ENCODE peak calls at places on chromosomes 5 and 9, in seven cellular contexts. One of them, this sample, is unnamed.
A peak's percentile ranks its signal among the peaks of the same experiment; 100 is the strongest.

GRCh38 chr5:164207646-164208045 is 702.2 kb downstream of the MAT2B start:
- DNase-seq in HEK293T: no peak
- DNase-seq in IMR-90: no peak
- DNase-seq in SK-N-SH: no peak
- DNase-seq in cardiac muscle cell: no peak
- DNase-seq in NAMALWA: no peak
- DNase-seq in NCI-H2029: no peak
- DNase-seq in this sample: no peak

GRCh38 chr9:113795811-113796392 is 80.2 kb upstream of the ZNF618 start:
- DNase-seq in HEK293T: no peak
- DNase-seq in IMR-90: no peak
- DNase-seq in SK-N-SH: no peak
- DNase-seq in cardiac muscle cell: no peak
- DNase-seq in NAMALWA: no peak
- DNase-seq in NCI-H2029: no peak
- DNase-seq in this sample: no peak

GRCh38 chr5:651296-652022 is 39.3 kb downstream of the CEP72 start:
- DNase-seq in HEK293T: no peak
- DNase-seq in IMR-90: no peak
- DNase-seq in SK-N-SH: peak; percentile 9
- DNase-seq in cardiac muscle cell: no peak
- DNase-seq in NAMALWA: no peak
- DNase-seq in NCI-H2029: no peak
- DNase-seq in this sample: no peak

GRCh38 chr5:173612948-173613347 is 3.5 kb downstream of the BOD1 start:
- DNase-seq in HEK293T: no peak
- DNase-seq in IMR-90: peak; percentile 77
- DNase-seq in SK-N-SH: no peak
- DNase-seq in cardiac muscle cell: peak; percentile 57
- DNase-seq in NAMALWA: no peak
- DNase-seq in NCI-H2029: no peak
- DNase-seq in this sample: no peak

GRCh38 chr9:14209399-14209990 is 104.4 kb downstream of the NFIB start:
- DNase-seq in HEK293T: peak; percentile 32
- DNase-seq in IMR-90: no peak
- DNase-seq in SK-N-SH: peak; percentile 24
- DNase-seq in cardiac muscle cell: no peak
- DNase-seq in NAMALWA: no peak
- DNase-seq in NCI-H2029: no peak
- DNase-seq in this sample: no peak

GRCh38 chr5:137492321-137492720 is 6.8 kb downstream of the SPOCK1 start:
- DNase-seq in HEK293T: no peak
- DNase-seq in IMR-90: peak; percentile 77
- DNase-seq in SK-N-SH: no peak
- DNase-seq in cardiac muscle cell: peak; percentile 56
- DNase-seq in NAMALWA: no peak
- DNase-seq in NCI-H2029: no peak
- DNase-seq in this sample: no peak

GRCh38 chr5:32153723-32154122 is 20.4 kb downstream of the GOLPH3 start:
- DNase-seq in HEK293T: no peak
- DNase-seq in IMR-90: peak; percentile 18
- DNase-seq in SK-N-SH: no peak
- DNase-seq in cardiac muscle cell: peak; percentile 75
- DNase-seq in NAMALWA: no peak
- DNase-seq in NCI-H2029: no peak
- DNase-seq in this sample: no peak

GRCh38 chr5:79581535-79581934 is 30.7 kb upstream of the TENT2 start:
- DNase-seq in HEK293T: no peak
- DNase-seq in IMR-90: no peak
- DNase-seq in SK-N-SH: no peak
- DNase-seq in cardiac muscle cell: no peak
- DNase-seq in NAMALWA: no peak
- DNase-seq in NCI-H2029: no peak
- DNase-seq in this sample: no peak

GRCh38 chr9:72351538-72352453 is 13.2 kb downstream of the ZFAND5 start:
- DNase-seq in HEK293T: no peak
- DNase-seq in IMR-90: peak; percentile 91
- DNase-seq in SK-N-SH: no peak
- DNase-seq in cardiac muscle cell: no peak
- DNase-seq in NAMALWA: no peak
- DNase-seq in NCI-H2029: no peak
- DNase-seq in this sample: no peak

GRCh38 chr9:121133104-121133816 is 58.5 kb downstream of the CNTRL start:
- DNase-seq in HEK293T: no peak
- DNase-seq in IMR-90: no peak
- DNase-seq in SK-N-SH: no peak
- DNase-seq in cardiac muscle cell: no peak
- DNase-seq in NAMALWA: no peak
- DNase-seq in NCI-H2029: peak; percentile 54
- DNase-seq in this sample: peak; percentile 61

GRCh38 chr5:1633605-1634336 is 110.0 kb upstream of the LPCAT1 start:
- DNase-seq in HEK293T: peak; percentile 86
- DNase-seq in IMR-90: peak; percentile 36
- DNase-seq in SK-N-SH: peak; percentile 93
- DNase-seq in cardiac muscle cell: peak; percentile 77
- DNase-seq in NAMALWA: peak; percentile 90
- DNase-seq in NCI-H2029: peak; percentile 63
- DNase-seq in this sample: peak; percentile 65

GRCh38 chr5:181035991-181036815 is 3.9 kb upstream of the BTNL9 start:
- DNase-seq in HEK293T: no peak
- DNase-seq in IMR-90: no peak
- DNase-seq in SK-N-SH: no peak
- DNase-seq in cardiac muscle cell: no peak
- DNase-seq in NAMALWA: no peak
- DNase-seq in NCI-H2029: no peak
- DNase-seq in this sample: no peak

GRCh38 chr9:109699019-109699418 is 81.0 kb upstream of the PALM2AKAP2 start:
- DNase-seq in HEK293T: no peak
- DNase-seq in IMR-90: no peak
- DNase-seq in SK-N-SH: no peak
- DNase-seq in cardiac muscle cell: no peak
- DNase-seq in NAMALWA: no peak
- DNase-seq in NCI-H2029: no peak
- DNase-seq in this sample: no peak

GRCh38 chr5:91906027-91906426 is 522.9 kb upstream of the ARRDC3 start:
- DNase-seq in HEK293T: no peak
- DNase-seq in IMR-90: no peak
- DNase-seq in SK-N-SH: no peak
- DNase-seq in cardiac muscle cell: no peak
- DNase-seq in NAMALWA: no peak
- DNase-seq in NCI-H2029: no peak
- DNase-seq in this sample: no peak

GRCh38 chr9:97502984-97503861 is 1.8 kb downstream of the TMOD1 start:
- DNase-seq in HEK293T: no peak
- DNase-seq in IMR-90: no peak
- DNase-seq in SK-N-SH: peak; percentile 47
- DNase-seq in cardiac muscle cell: no peak
- DNase-seq in NAMALWA: no peak
- DNase-seq in NCI-H2029: no peak
- DNase-seq in this sample: no peak

This sample was measured in NCI-H510A.